ENCODE peak calls at places on chromosomes 6 and 20, in seven cellular contexts. U is cardiac fibroblast, V is AG04449, F is MCF 10A, D is Panc1, T is thoracic aorta, K is HFFc6. Y is an unnamed sample.

GRCh38 chr6:1346556-1347186 is 34.8 kb downstream of the FOXQ1 start:
- DNase-seq in T (no peak), K (no peak), D (no peak), U (no peak), V (no peak), F (no peak), Y (no peak)

GRCh38 chr6:101909376-101909775 is 515.9 kb downstream of the GRIK2 start:
- DNase-seq in D (no peak), K (no peak), T (no peak), U (peak), F (no peak), V (no peak), Y (no peak)

GRCh38 chr20:19317240-19318069 is 105.0 kb downstream of the SLC24A3 start:
- DNase-seq in K (no peak), F (no peak), T (no peak), D (no peak), V (no peak), U (no peak), Y (no peak)

GRCh38 chr6:5670381-5670780 is 336.3 kb downstream of the NRN1 start:
- DNase-seq in F (no peak), T (no peak), V (no peak), K (no peak), U (no peak), D (no peak), Y (no peak)

GRCh38 chr6:158188591-158188990 is 20.4 kb downstream of the GTF2H5 start:
- DNase-seq in D (no peak), U (no peak), T (no peak), K (no peak), V (no peak), F (no peak), Y (no peak)

GRCh38 chr6:140427842-140428241 is 1053.4 kb upstream of the CITED2 start:
- DNase-seq in D (no peak), T (no peak), V (no peak), K (no peak), F (no peak), U (no peak), Y (no peak)

GRCh38 chr6:156791261-156791850 is 14.2 kb downstream of the ARID1B start:
- DNase-seq in D (no peak), K (no peak), U (peak), T (no peak), V (no peak), F (peak), Y (no peak)

GRCh38 chr6:32752580-32752979 is 10.8 kb downstream of the HLA-DQB2 start:
- DNase-seq in F (peak), D (no peak), U (no peak), K (no peak), T (no peak), V (no peak), Y (no peak)

GRCh38 chr6:163667372-163668060 is 253.0 kb downstream of the QKI start:
- DNase-seq in U (peak), K (no peak), F (no peak), D (no peak), V (no peak), T (no peak), Y (no peak)

GRCh38 chr6:52535711-52536423 is 41.0 kb downstream of the TRAM2 start:
- DNase-seq in F (no peak), T (no peak), K (no peak), D (no peak), V (no peak), U (no peak), Y (no peak)

GRCh38 chr6:34347303-34347702 is 45.2 kb downstream of the NUDT3 start:
- DNase-seq in D (no peak), T (no peak), V (no peak), K (no peak), F (no peak), U (no peak), Y (no peak)

DNA sequence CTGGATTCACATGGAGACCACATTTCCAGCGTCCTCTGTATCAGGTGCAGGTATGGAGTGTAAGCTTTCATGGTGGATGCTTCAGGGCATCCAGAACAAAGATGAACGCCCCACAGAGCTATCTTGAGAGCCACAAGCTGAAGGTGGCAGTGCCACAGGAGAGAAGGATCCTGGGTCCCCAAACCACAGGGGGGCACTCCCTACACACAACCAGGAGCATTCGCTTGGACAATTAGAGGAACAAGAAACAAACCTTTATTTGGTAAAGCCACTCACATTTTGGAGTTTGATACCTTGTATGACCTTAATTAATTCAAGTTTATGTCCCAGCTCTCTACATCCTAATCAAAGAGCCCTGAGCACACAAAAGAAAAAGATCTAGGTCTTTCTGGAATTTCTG is 406.3 kb downstream of the PREX1 start:
- DNase-seq in F (peak), D (no peak), K (no peak), V (no peak), U (no peak), T (no peak), Y (no peak)
- TF ChIP-seq CTCF in F (no peak), D (peak), K (no peak), V (no peak), U (no peak), T (no peak), Y (no peak)

GRCh38 chr20:53164072-53164471 is 191.9 kb downstream of the TSHZ2 start:
- DNase-seq in D (no peak), F (no peak), V (no peak), K (no peak), T (no peak), U (no peak), Y (no peak)

GRCh38 chr20:53161073-53161472 is 188.9 kb downstream of the TSHZ2 start:
- DNase-seq in F (no peak), V (no peak), T (no peak), K (no peak), U (no peak), D (no peak), Y (no peak)

GRCh38 chr20:53163486-53163885 is 191.3 kb downstream of the TSHZ2 start:
- DNase-seq in U (peak), K (no peak), D (no peak), F (peak), T (no peak), V (no peak), Y (no peak)

GRCh38 chr20:53161473-53161872 is 189.3 kb downstream of the TSHZ2 start:
- DNase-seq in F (no peak), D (no peak), U (no peak), V (no peak), K (no peak), T (no peak), Y (no peak)

DNA sequence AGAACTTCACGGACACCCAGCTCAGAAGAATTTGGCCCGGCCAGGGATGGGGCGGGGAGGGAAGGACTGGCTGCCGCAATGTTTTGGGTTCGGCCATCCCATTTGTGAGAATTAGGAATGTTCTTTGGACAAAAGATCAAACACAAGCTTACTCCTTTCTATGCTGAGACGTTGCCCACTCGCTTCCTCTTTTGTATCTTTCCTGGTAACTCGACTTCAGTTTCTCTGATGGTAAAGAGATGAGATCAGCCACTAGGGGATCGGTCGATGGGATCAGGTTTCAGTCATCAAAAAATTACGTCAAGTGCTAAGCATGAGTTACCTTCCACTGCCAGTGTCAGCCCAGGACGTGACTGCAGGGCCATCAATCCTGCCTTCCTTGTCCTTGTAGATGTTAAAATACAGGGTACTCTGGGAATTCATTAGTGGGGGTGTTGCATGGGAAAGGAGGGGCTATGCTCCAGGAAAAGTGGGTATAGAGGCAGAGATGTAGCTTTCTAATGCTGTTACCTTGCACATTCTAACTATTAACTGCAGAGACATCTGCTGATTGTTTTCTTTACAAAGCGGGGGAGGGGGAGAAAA is 190.2 kb downstream of the TSHZ2 start:
- DNase-seq in V (no peak), D (no peak), F (peak), K (peak), T (no peak), U (peak), Y (no peak)
- TF ChIP-seq CTCF in V (no peak), D (no peak), F (no peak), K (no peak), T (no peak), U (no peak), Y (no peak)

DNA sequence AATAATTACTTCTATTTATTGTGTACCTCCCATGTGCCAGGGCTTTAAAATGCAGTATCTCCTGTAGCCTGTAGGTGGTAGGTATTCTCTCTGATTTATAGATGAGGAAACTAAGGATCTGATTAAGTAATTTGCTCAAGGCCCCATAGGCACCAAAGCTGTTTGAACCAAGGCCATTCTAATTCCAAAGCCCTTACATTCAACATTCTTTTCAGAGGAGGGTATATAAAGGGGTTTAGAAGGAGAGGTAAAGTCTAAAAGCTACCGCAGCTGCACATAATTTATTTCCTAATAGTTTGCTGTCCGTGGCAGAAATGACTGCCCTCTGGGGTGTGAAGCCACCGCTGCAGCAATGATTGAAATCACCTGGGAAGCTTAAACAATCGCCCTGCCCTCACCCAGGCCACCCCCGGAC is 95.0 kb upstream of the FAM8A1 start:
- DNase-seq in T (no peak), D (no peak), V (no peak), U (no peak), F (peak), K (peak), Y (no peak)
- TF ChIP-seq CTCF in T (peak), D (peak), V (peak), U (peak), F (peak), K (peak), Y (no peak)

GRCh38 chr6:71886184-71887005 is at the start of gene RIMS1:
- DNase-seq in F (no peak), U (peak), D (no peak), K (peak), T (no peak), V (no peak), Y (no peak)
- TF ChIP-seq CTCF in F (no peak), U (peak), D (no peak), K (peak), T (peak), V (peak), Y (no peak)

GRCh38 chr6:14863896-14864850 is 381.7 kb upstream of the JARID2 start:
- DNase-seq in D (no peak), K (no peak), U (no peak), V (no peak), T (no peak), F (no peak), Y (no peak)
- TF ChIP-seq CTCF in D (peak), K (no peak), U (no peak), V (no peak), T (no peak), F (no peak), Y (no peak)

DNA sequence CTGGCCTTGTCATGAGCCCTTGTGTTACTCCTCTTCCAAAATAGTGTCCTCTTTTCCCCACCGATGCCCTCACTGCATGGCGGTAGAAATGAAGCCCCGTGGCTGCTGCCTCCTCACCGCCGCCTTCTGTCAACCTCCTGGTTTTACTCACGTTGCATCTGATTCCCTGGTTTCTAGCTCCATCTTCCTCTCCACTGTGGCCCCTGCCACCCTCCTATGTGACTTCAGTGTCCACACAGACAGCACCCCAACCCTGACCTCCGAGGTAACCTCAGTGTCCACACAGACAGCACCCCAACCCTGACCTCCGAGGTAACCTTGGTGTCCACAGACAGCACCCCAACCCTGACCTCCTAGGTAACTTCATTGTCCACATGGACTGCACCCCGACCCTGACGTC is 122.8 kb upstream of the THBS2 start:
- DNase-seq in V (no peak), T (no peak), F (no peak), K (no peak), U (no peak), D (no peak), Y (no peak)
- TF ChIP-seq CTCF in V (no peak), T (no peak), F (no peak), K (no peak), U (no peak), D (no peak), Y (no peak)

DNA sequence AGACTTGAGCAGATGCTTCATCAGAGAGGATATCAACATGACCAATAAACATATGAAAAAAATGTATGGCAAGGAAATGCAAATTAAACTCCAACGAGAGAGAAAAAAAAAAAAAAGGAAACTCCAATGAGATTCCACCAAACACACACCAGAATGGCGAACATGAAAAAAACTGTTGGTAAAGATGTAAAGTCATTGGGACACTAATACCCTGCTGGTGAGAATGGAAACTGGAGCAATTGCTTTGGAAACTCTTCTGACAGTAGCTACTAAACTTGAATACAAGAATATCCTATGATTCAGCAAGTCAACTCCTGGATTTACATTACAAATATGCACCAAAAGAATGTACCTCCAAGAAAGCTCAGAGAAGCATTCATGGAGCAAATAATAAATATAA is 260.7 kb upstream of the ECI2 start:
- DNase-seq in F (no peak), T (no peak), D (no peak), K (peak), U (no peak), V (no peak), Y (no peak)
- TF ChIP-seq CTCF in F (no peak), T (no peak), D (no peak), K (peak), U (peak), V (no peak), Y (no peak)

DNA sequence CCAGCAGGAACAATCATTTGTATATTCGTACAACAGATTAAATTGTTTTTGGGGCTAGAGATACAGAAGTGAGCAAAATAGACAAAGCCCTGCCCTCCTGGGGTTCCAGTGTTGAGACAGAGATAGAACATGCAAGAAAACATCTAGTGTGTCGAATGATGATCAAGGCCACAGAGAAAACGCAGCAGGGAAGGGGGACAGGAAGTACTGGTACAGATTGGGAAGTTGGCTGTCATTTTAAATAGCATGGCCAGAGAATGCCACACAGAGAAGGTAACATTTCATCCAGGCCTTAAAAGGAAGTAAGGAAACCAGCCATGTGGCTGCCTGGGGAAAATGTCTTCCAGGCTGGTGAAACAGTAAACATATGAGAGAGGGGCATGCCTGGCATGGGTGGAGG is 202.6 kb upstream of the MYLIP start:
- DNase-seq in F (no peak), D (no peak), T (no peak), U (no peak), K (no peak), V (no peak), Y (no peak)
- TF ChIP-seq CTCF in F (no peak), D (no peak), T (no peak), U (no peak), K (no peak), V (no peak), Y (no peak)

GRCh38 chr20:11569163-11569562 is 348.5 kb upstream of the BTBD3 start:
- DNase-seq in D (no peak), F (no peak), K (no peak), V (no peak), T (no peak), U (no peak), Y (no peak)
- TF ChIP-seq CTCF in D (no peak), F (no peak), K (no peak), V (no peak), T (no peak), U (no peak), Y (no peak)

GRCh38 chr20:13870349-13870748 is 85.5 kb downstream of the NDUFAF5 start:
- DNase-seq in U (no peak), D (no peak), V (no peak), F (no peak), T (no peak), K (no peak), Y (no peak)
- TF ChIP-seq CTCF in U (no peak), D (no peak), V (no peak), F (no peak), T (no peak), K (no peak), Y (no peak)